ENCODE peak calls at places on chromosomes 16 and 17, in eight cellular contexts. One of them, this sample, is unnamed.

GRCh38 chr17:75914643-75915265 is 10.1 kb upstream of the MRPL38 start:
- DNase-seq in NB4: no peak
- DNase-seq in GM12864: no peak
- DNase-seq in uterus: no peak
- DNase-seq in WERI-Rb-1: peak; percentile 85
- DNase-seq in spleen: no peak
- DNase-seq in CD14-positive monocyte: no peak
- DNase-seq in body of pancreas: no peak
- DNase-seq in this sample: no peak

GRCh38 chr16:73213761-73214480 is 166.0 kb upstream of the ZFHX3 start:
- DNase-seq in NB4: no peak
- DNase-seq in spleen: no peak
- DNase-seq in body of pancreas: no peak
- DNase-seq in GM12864: no peak
- DNase-seq in CD14-positive monocyte: no peak
- DNase-seq in WERI-Rb-1: no peak
- DNase-seq in uterus: no peak
- DNase-seq in this sample: no peak

GRCh38 chr16:49601541-49601940 is 227.9 kb downstream of the C16orf78 start:
- DNase-seq in uterus: no peak
- DNase-seq in WERI-Rb-1: no peak
- DNase-seq in CD14-positive monocyte: no peak
- DNase-seq in GM12864: no peak
- DNase-seq in NB4: no peak
- DNase-seq in body of pancreas: no peak
- DNase-seq in spleen: peak; percentile 69
- DNase-seq in this sample: no peak

GRCh38 chr17:17062356-17062755 is 20.1 kb downstream of the MPRIP start:
- DNase-seq in CD14-positive monocyte: no peak
- DNase-seq in WERI-Rb-1: no peak
- DNase-seq in NB4: peak; percentile 82
- DNase-seq in body of pancreas: no peak
- DNase-seq in spleen: peak; percentile 56
- DNase-seq in GM12864: no peak
- DNase-seq in uterus: no peak
- DNase-seq in this sample: no peak

GRCh38 chr16:46745594-46745993 is 2.5 kb downstream of the MYLK3 start:
- DNase-seq in CD14-positive monocyte: no peak
- DNase-seq in uterus: no peak
- DNase-seq in WERI-Rb-1: no peak
- DNase-seq in body of pancreas: no peak
- DNase-seq in GM12864: no peak
- DNase-seq in spleen: no peak
- DNase-seq in NB4: no peak
- DNase-seq in this sample: no peak

GRCh38 chr16:72932677-72933335 is 115.1 kb downstream of the ZFHX3 start:
- DNase-seq in spleen: no peak
- DNase-seq in body of pancreas: no peak
- DNase-seq in CD14-positive monocyte: no peak
- DNase-seq in NB4: no peak
- DNase-seq in uterus: no peak
- DNase-seq in WERI-Rb-1: no peak
- DNase-seq in GM12864: no peak
- DNase-seq in this sample: no peak

GRCh38 chr17:66114609-66115008 is 77.3 kb downstream of the CEP112 start:
- DNase-seq in WERI-Rb-1: no peak
- DNase-seq in body of pancreas: no peak
- DNase-seq in GM12864: no peak
- DNase-seq in NB4: no peak
- DNase-seq in CD14-positive monocyte: no peak
- DNase-seq in uterus: no peak
- DNase-seq in spleen: no peak
- DNase-seq in this sample: no peak

GRCh38 chr17:19305761-19306159 is 56.8 kb downstream of the B9D1 start:
- DNase-seq in spleen: no peak
- DNase-seq in body of pancreas: no peak
- DNase-seq in uterus: no peak
- DNase-seq in CD14-positive monocyte: no peak
- DNase-seq in WERI-Rb-1: no peak
- DNase-seq in GM12864: no peak
- DNase-seq in NB4: no peak
- DNase-seq in this sample: no peak

GRCh38 chr17:2468270-2468669 is 43.4 kb downstream of the METTL16 start:
- DNase-seq in CD14-positive monocyte: no peak
- DNase-seq in GM12864: no peak
- DNase-seq in WERI-Rb-1: no peak
- DNase-seq in body of pancreas: no peak
- DNase-seq in spleen: no peak
- DNase-seq in NB4: no peak
- DNase-seq in uterus: no peak
- DNase-seq in this sample: no peak

GRCh38 chr16:48133455-48134226 is 22.2 kb downstream of the ABCC12 start:
- DNase-seq in uterus: no peak
- DNase-seq in body of pancreas: peak; percentile 62
- DNase-seq in NB4: no peak
- DNase-seq in CD14-positive monocyte: no peak
- DNase-seq in spleen: no peak
- DNase-seq in WERI-Rb-1: no peak
- DNase-seq in GM12864: no peak
- DNase-seq in this sample: no peak

GRCh38 chr17:31216053-31216751 is 80.8 kb downstream of the OMG start:
- DNase-seq in WERI-Rb-1: no peak
- DNase-seq in GM12864: peak; percentile 15
- DNase-seq in NB4: peak; percentile 70
- DNase-seq in uterus: no peak
- DNase-seq in CD14-positive monocyte: no peak
- DNase-seq in spleen: no peak
- DNase-seq in body of pancreas: no peak
- DNase-seq in this sample: no peak

GRCh38 chr16:4403133-4403949 is 13.1 kb downstream of the CORO7 start:
- DNase-seq in GM12864: no peak
- DNase-seq in NB4: no peak
- DNase-seq in body of pancreas: no peak
- DNase-seq in spleen: peak; percentile 63
- DNase-seq in uterus: no peak
- DNase-seq in WERI-Rb-1: no peak
- DNase-seq in CD14-positive monocyte: no peak
- DNase-seq in this sample: no peak

GRCh38 chr16:86848821-86849220 is 270.5 kb downstream of the FOXL1 start:
- DNase-seq in uterus: no peak
- DNase-seq in GM12864: no peak
- DNase-seq in spleen: peak; percentile 19
- DNase-seq in CD14-positive monocyte: no peak
- DNase-seq in WERI-Rb-1: no peak
- DNase-seq in body of pancreas: no peak
- DNase-seq in NB4: no peak
- DNase-seq in this sample: no peak

GRCh38 chr16:4488486-4488967 is 12.3 kb downstream of the HMOX2 start:
- DNase-seq in WERI-Rb-1: no peak
- DNase-seq in CD14-positive monocyte: no peak
- DNase-seq in NB4: peak; percentile 63
- DNase-seq in body of pancreas: no peak
- DNase-seq in uterus: no peak
- DNase-seq in GM12864: no peak
- DNase-seq in spleen: no peak
- DNase-seq in this sample: no peak

DNA sequence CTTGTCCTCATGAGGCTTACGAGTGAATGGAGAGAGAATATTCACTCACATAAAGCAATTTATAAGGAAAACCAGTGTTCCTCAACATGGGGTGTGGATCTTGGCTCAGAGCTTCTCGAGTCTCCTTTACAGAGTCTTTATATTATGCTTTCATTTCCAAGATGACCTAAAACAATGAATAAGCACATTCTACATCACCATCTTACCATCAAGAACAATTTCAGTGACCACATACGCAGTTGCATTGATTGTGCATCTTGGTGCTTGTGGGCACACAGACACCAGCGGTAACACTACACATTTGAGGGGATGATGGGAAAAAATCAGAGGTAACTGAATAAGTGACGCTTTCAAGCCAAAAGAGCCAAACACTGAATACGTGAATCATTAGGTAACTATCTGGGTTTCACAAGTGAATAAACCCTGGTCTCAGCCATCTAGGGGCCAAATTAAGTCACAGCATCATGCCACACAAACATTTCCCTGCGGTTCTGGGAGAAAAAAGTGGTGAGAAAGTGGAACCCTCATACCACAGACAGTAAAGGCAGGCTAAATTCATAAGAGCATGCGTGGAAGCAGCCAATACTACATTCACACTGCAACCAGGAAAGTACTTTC is 9.4 kb downstream of the CWC25 start:
- DNase-seq in GM12864: no peak
- DNase-seq in NB4: peak; percentile 37
- DNase-seq in body of pancreas: no peak
- DNase-seq in spleen: no peak
- DNase-seq in CD14-positive monocyte: no peak
- DNase-seq in WERI-Rb-1: no peak
- DNase-seq in uterus: no peak
- DNase-seq in this sample: no peak
- TF ChIP-seq CTCF in GM12864: peak; percentile 41
- TF ChIP-seq CTCF in NB4: no peak
- TF ChIP-seq CTCF in body of pancreas: no peak
- TF ChIP-seq CTCF in spleen: no peak
- TF ChIP-seq CTCF in CD14-positive monocyte: peak; percentile 10
- TF ChIP-seq CTCF in WERI-Rb-1: peak; percentile 2
- TF ChIP-seq CTCF in uterus: no peak
- TF ChIP-seq CTCF in this sample: no peak

GRCh38 chr17:50807675-50808074 is 27.7 kb upstream of the WFIKKN2 start:
- DNase-seq in body of pancreas: no peak
- DNase-seq in uterus: no peak
- DNase-seq in WERI-Rb-1: no peak
- DNase-seq in CD14-positive monocyte: no peak
- DNase-seq in GM12864: no peak
- DNase-seq in NB4: no peak
- DNase-seq in spleen: no peak
- DNase-seq in this sample: no peak

GRCh38 chr17:50808413-50808812 is 27.0 kb upstream of the WFIKKN2 start:
- DNase-seq in WERI-Rb-1: no peak
- DNase-seq in spleen: no peak
- DNase-seq in uterus: no peak
- DNase-seq in CD14-positive monocyte: no peak
- DNase-seq in GM12864: no peak
- DNase-seq in NB4: no peak
- DNase-seq in body of pancreas: no peak
- DNase-seq in this sample: no peak

GRCh38 chr17:50805486-50805885 is 29.9 kb upstream of the WFIKKN2 start:
- DNase-seq in NB4: no peak
- DNase-seq in WERI-Rb-1: no peak
- DNase-seq in body of pancreas: peak; percentile 90
- DNase-seq in CD14-positive monocyte: no peak
- DNase-seq in GM12864: no peak
- DNase-seq in spleen: no peak
- DNase-seq in uterus: no peak
- DNase-seq in this sample: no peak

GRCh38 chr17:50807014-50807413 is 28.4 kb upstream of the WFIKKN2 start:
- DNase-seq in uterus: no peak
- DNase-seq in spleen: no peak
- DNase-seq in NB4: no peak
- DNase-seq in body of pancreas: no peak
- DNase-seq in CD14-positive monocyte: no peak
- DNase-seq in WERI-Rb-1: no peak
- DNase-seq in GM12864: no peak
- DNase-seq in this sample: no peak

DNA sequence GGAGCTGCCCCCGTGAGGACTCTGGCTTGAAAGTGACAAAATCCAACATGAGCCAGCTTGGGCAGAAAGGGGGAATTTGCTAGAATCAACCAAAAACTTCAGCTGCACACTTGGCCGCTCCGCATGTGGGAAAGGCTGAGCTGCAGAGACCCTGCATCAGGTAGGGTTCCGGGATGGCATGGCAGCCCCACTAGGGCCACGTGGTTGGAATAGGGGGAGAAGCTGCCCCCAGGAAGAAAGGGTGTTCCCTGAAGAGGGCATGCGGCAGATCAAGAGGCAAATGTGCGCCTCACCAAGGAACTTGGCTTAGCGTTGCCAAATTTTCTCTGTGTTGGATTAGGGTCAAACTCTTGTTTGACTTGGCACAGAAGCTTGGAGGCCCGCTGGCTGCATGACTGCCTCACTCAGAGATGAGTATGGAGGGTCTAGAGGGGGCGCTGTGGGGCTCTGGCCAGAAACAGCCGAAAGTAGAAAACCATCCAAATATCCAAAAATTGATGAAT is 29.2 kb upstream of the WFIKKN2 start:
- DNase-seq in GM12864: no peak
- DNase-seq in CD14-positive monocyte: no peak
- DNase-seq in WERI-Rb-1: no peak
- DNase-seq in uterus: no peak
- DNase-seq in NB4: no peak
- DNase-seq in body of pancreas: peak; percentile 67
- DNase-seq in spleen: no peak
- DNase-seq in this sample: no peak
- TF ChIP-seq CTCF in GM12864: peak; percentile 16
- TF ChIP-seq CTCF in CD14-positive monocyte: peak; percentile 10
- TF ChIP-seq CTCF in WERI-Rb-1: peak; percentile 36
- TF ChIP-seq CTCF in uterus: no peak
- TF ChIP-seq CTCF in NB4: peak; percentile 34
- TF ChIP-seq CTCF in body of pancreas: no peak
- TF ChIP-seq CTCF in spleen: no peak
- TF ChIP-seq CTCF in this sample: no peak

GRCh38 chr17:33404070-33404770 is 111.1 kb upstream of the ASIC2 start:
- DNase-seq in body of pancreas: no peak
- DNase-seq in spleen: no peak
- DNase-seq in GM12864: no peak
- DNase-seq in uterus: no peak
- DNase-seq in CD14-positive monocyte: no peak
- DNase-seq in NB4: no peak
- DNase-seq in WERI-Rb-1: peak; percentile 71
- DNase-seq in this sample: no peak

GRCh38 chr17:33403194-33403593 is 110.1 kb upstream of the ASIC2 start:
- DNase-seq in body of pancreas: no peak
- DNase-seq in uterus: no peak
- DNase-seq in spleen: no peak
- DNase-seq in NB4: no peak
- DNase-seq in CD14-positive monocyte: no peak
- DNase-seq in WERI-Rb-1: no peak
- DNase-seq in GM12864: no peak
- DNase-seq in this sample: no peak

GRCh38 chr17:33396818-33397217 is 103.7 kb upstream of the ASIC2 start:
- DNase-seq in WERI-Rb-1: no peak
- DNase-seq in body of pancreas: no peak
- DNase-seq in GM12864: no peak
- DNase-seq in spleen: no peak
- DNase-seq in uterus: no peak
- DNase-seq in NB4: no peak
- DNase-seq in CD14-positive monocyte: no peak
- DNase-seq in this sample: no peak

GRCh38 chr17:33398386-33398785 is 105.3 kb upstream of the ASIC2 start:
- DNase-seq in WERI-Rb-1: no peak
- DNase-seq in GM12864: no peak
- DNase-seq in uterus: no peak
- DNase-seq in NB4: no peak
- DNase-seq in CD14-positive monocyte: no peak
- DNase-seq in spleen: no peak
- DNase-seq in body of pancreas: no peak
- DNase-seq in this sample: no peak

GRCh38 chr17:33401253-33401652 is 108.2 kb upstream of the ASIC2 start:
- DNase-seq in spleen: no peak
- DNase-seq in body of pancreas: no peak
- DNase-seq in CD14-positive monocyte: no peak
- DNase-seq in uterus: no peak
- DNase-seq in NB4: no peak
- DNase-seq in GM12864: no peak
- DNase-seq in WERI-Rb-1: no peak
- DNase-seq in this sample: no peak
- TF ChIP-seq CTCF in spleen: no peak
- TF ChIP-seq CTCF in body of pancreas: no peak
- TF ChIP-seq CTCF in CD14-positive monocyte: no peak
- TF ChIP-seq CTCF in uterus: no peak
- TF ChIP-seq CTCF in NB4: no peak
- TF ChIP-seq CTCF in GM12864: no peak
- TF ChIP-seq CTCF in WERI-Rb-1: no peak
- TF ChIP-seq CTCF in this sample: no peak

GRCh38 chr17:80611831-80612230 is 67.2 kb downstream of the RPTOR start:
- DNase-seq in uterus: no peak
- DNase-seq in NB4: no peak
- DNase-seq in GM12864: no peak
- DNase-seq in spleen: no peak
- DNase-seq in CD14-positive monocyte: no peak
- DNase-seq in WERI-Rb-1: no peak
- DNase-seq in body of pancreas: no peak
- DNase-seq in this sample: no peak
- TF ChIP-seq CTCF in uterus: no peak
- TF ChIP-seq CTCF in NB4: no peak
- TF ChIP-seq CTCF in GM12864: no peak
- TF ChIP-seq CTCF in spleen: no peak
- TF ChIP-seq CTCF in CD14-positive monocyte: no peak
- TF ChIP-seq CTCF in WERI-Rb-1: no peak
- TF ChIP-seq CTCF in body of pancreas: no peak
- TF ChIP-seq CTCF in this sample: no peak